ENCODE peak calls at places on chromosome 9, in four cellular contexts. L, D, Q and F are unnamed samples.

GRCh38 chr9:37911271-37911681 is 7.3 kb upstream of the SLC25A51 start:
- DNase-seq in L (no peak), D (no peak), Q (no peak), F (no peak)

GRCh38 chr9:114015607-114016006 is 62.5 kb downstream of the AMBP start:
- DNase-seq in L (no peak), D (no peak), Q (no peak), F (no peak)

GRCh38 chr9:70197384-70198039 is 61.3 kb upstream of the SMC5 start:
- DNase-seq in L (no peak), D (no peak), Q (no peak), F (no peak)

GRCh38 chr9:124263800-124264426 is 6.2 kb downstream of the NEK6 start:
- DNase-seq in L (no peak), D (no peak), Q (peak), F (no peak)

GRCh38 chr9:36132081-36132480 is 4.5 kb upstream of the GLIPR2 start:
- DNase-seq in L (no peak), D (no peak), Q (no peak), F (no peak)

GRCh38 chr9:6986416-6986815 is 228.6 kb downstream of the KDM4C start:
- DNase-seq in L (no peak), D (no peak), Q (no peak), F (no peak)

GRCh38 chr9:6209966-6210365 is 5.6 kb upstream of the IL33 start:
- DNase-seq in L (no peak), D (no peak), Q (no peak), F (no peak)

GRCh38 chr9:95793924-95794828 is 81.3 kb upstream of the ERCC6L2 start:
- DNase-seq in L (no peak), D (no peak), Q (no peak), F (no peak)

GRCh38 chr9:10059044-10059443 is 553.8 kb downstream of the PTPRD start:
- DNase-seq in L (peak), D (no peak), Q (peak), F (no peak)

GRCh38 chr9:116144038-116144437 is 9.6 kb upstream of the PAPPA start:
- DNase-seq in L (no peak), D (no peak), Q (no peak), F (no peak)

GRCh38 chr9:131480258-131480657 is 22.5 kb upstream of the POMT1 start:
- DNase-seq in L (no peak), D (no peak), Q (no peak), F (no peak)

GRCh38 chr9:101727621-101728524 is 10.6 kb downstream of the GRIN3A start:
- DNase-seq in L (peak), D (no peak), Q (peak), F (peak)

GRCh38 chr9:83537331-83538171 is 650 bp downstream of the FRMD3 start:
- DNase-seq in L (no peak), D (no peak), Q (peak), F (no peak)

GRCh38 chr9:124514125-124514524 is 6.9 kb upstream of the NR5A1 start:
- DNase-seq in L (no peak), D (no peak), Q (no peak), F (no peak)

GRCh38 chr9:114811301-114811700 is 5.5 kb upstream of the TNFSF15 start:
- DNase-seq in L (no peak), D (no peak), Q (no peak), F (no peak)

GRCh38 chr9:82367016-82367415 is 378.4 kb downstream of the SPATA31D1 start:
- DNase-seq in L (no peak), D (no peak), Q (no peak), F (no peak)

GRCh38 chr9:109498195-109499060 is at the start of gene PTPN3:
- DNase-seq in L (peak), D (no peak), Q (peak), F (no peak)

GRCh38 chr9:106878943-106879916 is 16.3 kb downstream of the ZNF462 start:
- DNase-seq in L (no peak), D (no peak), Q (peak), F (no peak)

GRCh38 chr9:78371981-78372380 is 75.1 kb downstream of the PSAT1 start:
- DNase-seq in L (no peak), D (no peak), Q (no peak), F (no peak)

GRCh38 chr9:114718801-114719221 is 36.8 kb upstream of the TEX48 start:
- DNase-seq in L (no peak), D (no peak), Q (peak), F (peak)

GRCh38 chr9:94014845-94015244 is 59.7 kb upstream of the BARX1 start:
- DNase-seq in L (peak), D (no peak), Q (no peak), F (no peak)

GRCh38 chr9:130288393-130288792 is 22.8 kb downstream of the HMCN2 start:
- DNase-seq in L (no peak), D (no peak), Q (no peak), F (no peak)

GRCh38 chr9:112462855-112463254 is 23.8 kb upstream of the KIAA1958 start:
- DNase-seq in L (no peak), D (no peak), Q (no peak), F (no peak)

GRCh38 chr9:125372441-125373226 is 111.0 kb downstream of the GAPVD1 start:
- DNase-seq in L (no peak), D (no peak), Q (no peak), F (no peak)

GRCh38 chr9:112028242-112029221 is 131.9 kb downstream of the UGCG start:
- DNase-seq in L (no peak), D (no peak), Q (no peak), F (peak)

GRCh38 chr9:3920586-3921582 is 379.0 kb downstream of the GLIS3 start:
- DNase-seq in L (no peak), D (no peak), Q (no peak), F (no peak)

GRCh38 chr9:91884746-91885687 is 65.0 kb downstream of the ROR2 start:
- DNase-seq in L (no peak), D (no peak), Q (peak), F (no peak)

GRCh38 chr9:108410161-108410560 is 445.6 kb downstream of the ACTL7B start:
- DNase-seq in L (no peak), D (no peak), Q (no peak), F (no peak)

GRCh38 chr9:108417726-108418125 is 438.1 kb downstream of the ACTL7B start:
- DNase-seq in L (no peak), D (no peak), Q (no peak), F (no peak)

GRCh38 chr9:108411632-108412031 is 444.2 kb downstream of the ACTL7B start:
- DNase-seq in L (no peak), D (no peak), Q (no peak), F (no peak)

GRCh38 chr9:108416321-108416720 is 439.5 kb downstream of the ACTL7B start:
- DNase-seq in L (no peak), D (no peak), Q (peak), F (no peak)

GRCh38 chr9:108412755-108413154 is 443.0 kb downstream of the ACTL7B start:
- DNase-seq in L (peak), D (no peak), Q (peak), F (no peak)
- TF ChIP-seq CTCF in L (peak), D (no peak), Q (no peak), F (no peak)

GRCh38 chr9:92949266-92949982 is 2.1 kb downstream of the FGD3 start:
- DNase-seq in L (no peak), D (no peak), Q (no peak), F (no peak)
- TF ChIP-seq CTCF in L (no peak), D (no peak), Q (no peak), F (no peak)

GRCh38 chr9:14775917-14776316 is 53.4 kb upstream of the CER1 start:
- DNase-seq in L (no peak), D (no peak), Q (no peak), F (no peak)
- TF ChIP-seq CTCF in L (no peak), D (no peak), Q (no peak), F (no peak)

GRCh38 chr9:136170291-136170901 is 34.5 kb downstream of the LHX3 start:
- DNase-seq in L (peak), D (no peak), Q (peak), F (peak)

GRCh38 chr9:136171801-136172411 is 33.0 kb downstream of the LHX3 start:
- DNase-seq in L (no peak), D (no peak), Q (no peak), F (no peak)

GRCh38 chr9:136172412-136173079 is 32.4 kb downstream of the LHX3 start:
- DNase-seq in L (no peak), D (no peak), Q (no peak), F (no peak)

GRCh38 chr9:136171009-136171800 is 33.7 kb downstream of the LHX3 start:
- DNase-seq in L (peak), D (no peak), Q (peak), F (no peak)

GRCh38 chr9:136169495-136169894 is 35.4 kb downstream of the LHX3 start:
- DNase-seq in L (peak), D (no peak), Q (peak), F (no peak)
- TF ChIP-seq CTCF in L (no peak), D (no peak), Q (no peak), F (no peak)

DNA sequence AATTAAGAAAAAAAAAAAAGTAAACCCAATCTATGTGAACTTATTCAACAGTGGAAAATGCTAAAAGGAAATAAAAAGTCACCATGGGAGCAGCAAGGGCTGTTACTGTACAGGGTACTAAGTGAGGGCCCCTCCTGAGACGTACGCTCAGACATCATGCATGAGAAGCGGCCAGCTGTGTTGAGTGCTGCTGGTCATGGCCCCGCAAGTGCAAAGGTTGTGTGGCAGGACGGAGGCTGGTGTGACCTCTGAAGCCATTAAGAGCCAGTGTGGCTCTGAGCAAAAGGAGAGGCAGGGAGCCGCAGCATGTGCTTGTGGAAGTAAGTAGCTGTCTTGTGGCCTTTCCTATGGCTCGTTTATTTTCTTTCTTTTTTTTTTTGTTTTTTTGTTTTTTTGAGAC is 3.1 kb upstream of the ZNF79 start:
- DNase-seq in L (no peak), D (no peak), Q (no peak), F (no peak)
- TF ChIP-seq CTCF in L (no peak), D (no peak), Q (no peak), F (no peak)

DNA sequence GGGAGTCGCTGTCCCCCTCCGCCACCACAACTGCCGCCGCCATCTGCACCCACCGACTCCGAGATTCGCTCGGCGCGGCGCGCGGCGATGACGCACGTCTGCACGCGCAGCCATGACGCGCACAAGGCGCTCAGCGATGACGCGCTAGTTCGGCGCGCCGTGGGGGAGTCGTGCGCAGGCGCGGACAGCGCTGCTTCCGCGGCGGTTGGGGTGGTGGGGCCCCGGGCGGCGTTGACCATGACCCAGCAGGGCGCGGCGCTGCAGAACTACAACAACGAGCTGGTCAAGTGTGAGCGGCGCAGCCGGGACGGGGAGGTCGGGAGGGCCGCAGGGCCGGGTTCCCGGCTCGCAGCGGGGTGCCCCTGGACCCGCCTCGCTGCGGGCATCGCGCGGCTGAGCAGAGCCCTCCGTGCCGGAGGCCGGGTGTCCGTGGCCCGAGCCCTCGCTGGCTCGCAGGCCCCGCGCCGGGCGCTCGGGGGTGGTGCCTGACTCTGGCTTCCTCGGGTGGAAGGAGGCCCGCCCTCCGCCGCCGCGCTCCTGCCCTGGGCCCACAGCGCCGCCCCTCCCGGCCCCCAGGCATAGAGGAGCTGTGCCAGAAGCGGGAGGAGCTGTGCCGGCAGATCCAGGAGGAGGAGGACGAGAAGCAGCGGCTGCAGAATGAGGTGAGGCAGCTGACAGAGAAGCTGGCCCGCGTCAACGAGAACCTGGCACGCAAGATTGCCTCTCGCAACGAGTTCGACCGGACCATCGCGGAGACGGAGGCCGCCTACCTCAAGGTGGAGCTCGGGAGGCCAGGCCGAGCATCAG is at the start of the genes ANAPC2 and SSNA1:
- DNase-seq in L (peak), D (no peak), Q (peak), F (peak)
- TF ChIP-seq CTCF in L (peak), D (no peak), Q (peak), F (peak)

GRCh38 chr9:121283856-121284732 is 16.1 kb downstream of the GSN start:
- DNase-seq in L (peak), D (no peak), Q (no peak), F (peak)
- TF ChIP-seq CTCF in L (no peak), D (no peak), Q (no peak), F (no peak)

GRCh38 chr9:71271602-71272001 is 150.2 kb upstream of the TRPM3 start:
- DNase-seq in L (no peak), D (no peak), Q (no peak), F (no peak)

GRCh38 chr9:71273613-71274012 is 152.2 kb upstream of the TRPM3 start:
- DNase-seq in L (no peak), D (no peak), Q (no peak), F (no peak)

GRCh38 chr9:71270554-71270953 is 149.1 kb upstream of the TRPM3 start:
- DNase-seq in L (no peak), D (no peak), Q (no peak), F (no peak)

GRCh38 chr9:71268871-71269640 is 147.6 kb upstream of the TRPM3 start:
- DNase-seq in L (no peak), D (no peak), Q (no peak), F (no peak)

GRCh38 chr9:71269859-71270258 is 148.4 kb upstream of the TRPM3 start:
- DNase-seq in L (no peak), D (no peak), Q (no peak), F (no peak)
- TF ChIP-seq CTCF in L (no peak), D (no peak), Q (no peak), F (no peak)

GRCh38 chr9:98479967-98480847 is 224.8 kb upstream of the TBC1D2 start:
- DNase-seq in L (no peak), D (no peak), Q (peak), F (no peak)

GRCh38 chr9:98482248-98482647 is 226.5 kb downstream of the GABBR2 start:
- DNase-seq in L (no peak), D (no peak), Q (no peak), F (no peak)

GRCh38 chr9:98481676-98482075 is 226.2 kb upstream of the TBC1D2 start:
- DNase-seq in L (no peak), D (no peak), Q (no peak), F (no peak)

GRCh38 chr9:98485706-98486105 is 223.0 kb downstream of the GABBR2 start:
- DNase-seq in L (no peak), D (no peak), Q (no peak), F (no peak)

DNA sequence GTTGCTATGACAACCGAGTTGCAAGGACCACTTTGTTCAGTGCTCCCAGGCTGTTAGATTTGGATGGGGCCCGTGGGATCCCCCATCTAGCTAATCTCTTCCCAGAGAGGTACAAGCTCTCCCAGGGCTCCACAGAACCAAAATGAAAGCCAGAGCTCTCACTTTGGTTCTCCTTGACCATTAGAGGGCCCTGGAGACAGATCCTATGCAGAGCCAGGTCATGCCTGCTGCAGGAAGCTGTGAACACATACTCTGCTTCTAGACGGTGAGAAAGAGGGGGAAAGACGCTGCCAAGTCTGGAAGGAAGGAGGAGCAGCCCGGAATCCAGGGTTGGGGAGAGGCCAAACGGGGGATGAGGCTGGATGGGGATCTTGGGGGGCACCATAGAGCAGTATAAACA is 224.5 kb downstream of the GABBR2 start:
- DNase-seq in L (no peak), D (no peak), Q (no peak), F (no peak)
- TF ChIP-seq CTCF in L (no peak), D (no peak), Q (no peak), F (no peak)